ENCODE peak calls at places on chromosomes 5 and 9, in six cellular contexts. A is lower leg skin, I is A549, L is heart left ventricle, V is tibial nerve, J is testis. S is an unnamed sample.

GRCh38 chr5:9847631-9848030 is 217.5 kb upstream of the TAS2R1 start:
- DNase-seq in A (no peak), I (no peak), L (no peak), V (no peak), J (no peak), S (no peak)

GRCh38 chr9:112969730-112970129 is 42.3 kb downstream of the ZNF883 start:
- DNase-seq in A (no peak), I (no peak), L (no peak), V (no peak), J (no peak), S (no peak)

GRCh38 chr5:32299059-32299677 is 13.6 kb downstream of the MTMR12 start:
- DNase-seq in A (no peak), I (no peak), L (no peak), V (no peak), J (no peak), S (peak; percentile 31)

GRCh38 chr5:31913796-31914188 is 260.3 kb downstream of the GOLPH3 start:
- DNase-seq in A (no peak), I (no peak), L (no peak), V (no peak), J (no peak), S (no peak)

GRCh38 chr5:119347574-119347973 is 8.2 kb upstream of the TNFAIP8 start:
- DNase-seq in A (no peak), I (no peak), L (no peak), V (no peak), J (no peak), S (no peak)

GRCh38 chr9:35760651-35761050 is 6.6 kb upstream of the MSMP start:
- DNase-seq in A (no peak), I (peak; percentile 32), L (no peak), V (no peak), J (no peak), S (no peak)

GRCh38 chr5:175257128-175257846 is 186.7 kb downstream of the DRD1 start:
- DNase-seq in A (no peak), I (no peak), L (no peak), V (no peak), J (no peak), S (no peak)

GRCh38 chr5:78486223-78486622 is 125.8 kb downstream of the SCAMP1 start:
- DNase-seq in A (no peak), I (no peak), L (no peak), V (no peak), J (no peak), S (no peak)

GRCh38 chr9:92501671-92502393 is 19.5 kb upstream of the ASPN start:
- DNase-seq in A (no peak), I (peak; percentile 65), L (no peak), V (no peak), J (peak; percentile 67), S (peak; percentile 27)

GRCh38 chr9:81268048-81268447 is 421.3 kb downstream of the TLE1 start:
- DNase-seq in A (no peak), I (no peak), L (no peak), V (no peak), J (no peak), S (no peak)

GRCh38 chr5:169942181-169942580 is 38.1 kb downstream of the INSYN2B start:
- DNase-seq in A (no peak), I (no peak), L (no peak), V (no peak), J (no peak), S (no peak)

GRCh38 chr9:134335095-134335489 is 8.8 kb downstream of the RXRA start:
- DNase-seq in A (no peak), I (no peak), L (no peak), V (no peak), J (no peak), S (peak; percentile 27)

GRCh38 chr9:15430920-15431844 is 8.5 kb downstream of the SNAPC3 start:
- DNase-seq in A (peak; percentile 81), I (no peak), L (no peak), V (no peak), J (peak; percentile 25), S (no peak)

GRCh38 chr9:108546223-108546622 is 309.6 kb downstream of the ACTL7B start:
- DNase-seq in A (no peak), I (no peak), L (no peak), V (no peak), J (peak; percentile 29), S (peak; percentile 60)

GRCh38 chr5:173315495-173316352 is 12.5 kb downstream of the STC2 start:
- DNase-seq in A (peak; percentile 78), I (no peak), L (no peak), V (peak; percentile 74), J (peak; percentile 74), S (no peak)

GRCh38 chr9:131610231-131610761 is 65.0 kb downstream of the PRRT1B start:
- DNase-seq in A (no peak), I (no peak), L (peak; percentile 54), V (peak; percentile 47), J (no peak), S (no peak)

GRCh38 chr5:34656001-34656699 is at the start of gene RAI14:
- DNase-seq in A (peak; percentile 96), I (peak; percentile 81), L (peak; percentile 83), V (peak; percentile 62), J (peak; percentile 81), S (peak; percentile 37)

GRCh38 chr5:55472642-55473041 is 62.1 kb downstream of the PLPP1 start:
- DNase-seq in A (no peak), I (no peak), L (no peak), V (no peak), J (no peak), S (no peak)

GRCh38 chr9:11045589-11045988 is 432.8 kb upstream of the PTPRD start:
- DNase-seq in A (no peak), I (no peak), L (no peak), V (no peak), J (no peak), S (no peak)

GRCh38 chr9:107213561-107214028 is 69.5 kb upstream of the RAD23B start:
- DNase-seq in A (no peak), I (peak; percentile 83), L (no peak), V (no peak), J (no peak), S (no peak)

GRCh38 chr5:9361835-9362234 is 184.0 kb downstream of the SEMA5A start:
- DNase-seq in A (no peak), I (peak; percentile 66), L (no peak), V (peak; percentile 59), J (peak; percentile 80), S (peak; percentile 57)

GRCh38 chr9:18834740-18835361 is 198.2 kb downstream of the SAXO1 start:
- DNase-seq in A (no peak), I (no peak), L (no peak), V (no peak), J (no peak), S (no peak)

GRCh38 chr9:128917151-128917849 is 3.5 kb upstream of the PHYHD1 start:
- DNase-seq in A (peak; percentile 96), I (peak; percentile 68), L (peak; percentile 88), V (peak; percentile 86), J (peak; percentile 81), S (no peak)

DNA sequence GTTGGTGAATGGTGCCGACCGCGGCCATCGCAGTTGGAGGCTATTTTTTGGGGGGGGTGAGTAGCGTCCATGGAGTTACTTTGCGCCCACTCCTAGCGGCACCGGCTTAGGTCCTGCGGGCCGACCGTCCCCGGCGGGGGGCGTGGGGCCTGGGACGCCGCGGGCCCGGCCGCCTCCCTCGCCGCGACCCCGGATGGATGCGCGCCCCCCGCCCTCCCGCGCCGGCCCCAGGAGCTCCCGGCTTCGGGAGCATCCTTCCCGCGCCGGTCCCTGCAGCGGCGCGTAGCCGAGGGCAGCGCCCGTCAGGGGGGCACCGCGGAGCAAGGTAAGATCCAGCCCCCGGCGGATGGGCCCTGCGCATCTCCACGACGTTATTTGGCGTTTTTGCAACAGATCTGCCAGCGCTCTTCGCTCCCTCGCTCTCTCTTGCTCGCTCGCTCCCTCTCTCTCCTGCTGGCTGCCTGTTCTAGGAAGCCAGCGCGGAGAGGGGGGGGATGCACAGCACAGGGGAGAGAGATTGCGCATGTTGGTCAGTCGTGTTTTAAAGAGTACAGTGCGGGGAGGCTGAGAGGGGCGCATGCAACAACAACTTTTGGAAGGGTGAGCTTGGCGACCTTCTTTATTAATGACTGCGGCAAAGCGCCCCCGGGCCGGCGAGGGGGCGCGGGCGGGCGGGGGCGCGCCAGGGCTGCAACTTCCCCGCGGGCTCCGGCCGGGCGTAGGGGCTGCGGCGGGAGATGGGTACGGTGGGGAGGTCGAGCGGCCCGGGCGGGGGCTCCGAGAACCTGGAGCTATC is 415 bp downstream of the JADE2 start:
- DNase-seq in A (peak; percentile 94), I (peak; percentile 84), L (peak; percentile 85), V (peak; percentile 71), J (peak; percentile 75), S (peak; percentile 78)
- TF ChIP-seq POLR2A in A (no peak), I (peak; percentile 43), L (no peak), V (no peak), J (no peak), S (peak; percentile 48)

GRCh38 chr9:95409650-95410426 is 92.3 kb upstream of the FANCC start:
- DNase-seq in A (no peak), I (peak; percentile 21), L (no peak), V (peak; percentile 10), J (no peak), S (no peak)

GRCh38 chr9:95415158-95415557 is 97.6 kb upstream of the FANCC start:
- DNase-seq in A (no peak), I (peak; percentile 34), L (no peak), V (no peak), J (no peak), S (no peak)

GRCh38 chr9:95407524-95407923 is 90.0 kb upstream of the FANCC start:
- DNase-seq in A (no peak), I (no peak), L (no peak), V (no peak), J (no peak), S (no peak)

GRCh38 chr9:95413793-95414192 is 96.3 kb upstream of the FANCC start:
- DNase-seq in A (no peak), I (no peak), L (no peak), V (no peak), J (no peak), S (no peak)

DNA sequence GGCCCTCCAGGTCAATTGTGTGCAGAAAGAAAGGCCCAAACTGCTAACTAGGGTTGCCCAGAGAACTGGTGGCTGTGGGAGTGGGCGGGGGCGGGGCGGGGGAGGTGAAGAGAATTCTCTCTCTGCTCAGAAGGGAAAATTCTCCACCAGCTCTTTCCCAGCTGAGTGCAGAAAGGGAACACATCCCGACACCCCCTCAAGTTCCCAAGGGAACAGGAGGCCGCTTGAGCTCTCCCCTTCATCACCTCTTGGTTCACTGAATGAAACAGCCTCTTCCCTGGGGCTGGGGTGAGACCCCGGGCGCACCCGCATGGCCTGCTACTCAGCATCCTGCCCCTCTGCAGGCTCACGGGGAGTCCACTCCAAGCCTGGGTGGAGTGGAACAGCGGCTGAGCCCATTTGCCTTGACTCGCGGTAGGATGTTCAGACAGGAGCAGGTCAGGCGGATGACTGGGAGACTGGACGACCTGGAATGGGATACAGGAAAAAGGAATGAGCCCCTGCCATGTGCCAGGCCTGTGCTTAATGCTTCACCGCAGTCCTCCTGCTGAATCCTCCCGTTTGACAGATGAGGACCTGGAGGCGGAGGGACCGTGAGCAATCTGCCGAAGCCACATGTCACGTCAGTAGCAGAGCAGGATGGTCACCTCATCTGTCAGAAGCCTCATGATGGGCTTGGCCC is 93.8 kb upstream of the FANCC start:
- DNase-seq in A (no peak), I (no peak), L (no peak), V (no peak), J (no peak), S (no peak)
- TF ChIP-seq POLR2A in A (no peak), I (no peak), L (no peak), V (no peak), J (no peak), S (no peak)

GRCh38 chr9:110048473-110048975 is 159.4 kb downstream of the C9orf152 start:
- DNase-seq in A (peak; percentile 97), I (peak; percentile 47), L (peak; percentile 90), V (peak; percentile 60), J (peak; percentile 77), S (peak; percentile 76)
- TF ChIP-seq POLR2A in A (peak; percentile 34), I (peak; percentile 26), L (peak; percentile 68), V (peak; percentile 77), J (no peak), S (peak; percentile 42)

GRCh38 chr5:141513021-141513626 is 24.2 kb downstream of the PCDHGC5 start:
- DNase-seq in A (peak; percentile 87), I (no peak), L (peak; percentile 66), V (peak; percentile 27), J (peak; percentile 72), S (peak; percentile 43)
- TF ChIP-seq POLR2A in A (no peak), I (no peak), L (no peak), V (no peak), J (no peak), S (no peak)